ENCODE peak calls at places on chromosome 14, in ten cellular contexts. E is fibroblast of pulmonary artery, F is AG04449, P is uterus, B is HFF-Myc, A is heart left ventricle, K is heart right ventricle, J is cardiac muscle cell, X is Calu3, L is foreskin fibroblast. N is an unnamed sample.

GRCh38 chr14:67428501-67429031 is 16.6 kb upstream of the PLEK2 start:
- DNase-seq in K (no peak), F (no peak), A (no peak), J (peak), E (peak), L (peak), P (no peak), B (peak), X (peak), N (no peak)

GRCh38 chr14:61145903-61146411 is 135.2 kb downstream of the TMEM30B start:
- DNase-seq in P (no peak), B (peak), F (peak), X (no peak), L (peak), E (peak), J (no peak), A (no peak), K (no peak), N (no peak)

GRCh38 chr14:105375635-105376057 is 22.7 kb upstream of the TEX22 start:
- DNase-seq in F (no peak), B (no peak), K (no peak), J (no peak), L (peak), A (no peak), P (no peak), E (peak), X (no peak), N (no peak)

GRCh38 chr14:32017587-32017986 is 59.5 kb upstream of the ARHGAP5 start:
- DNase-seq in J (no peak), P (no peak), X (no peak), K (no peak), L (no peak), E (no peak), B (no peak), A (no peak), F (no peak), N (no peak)

GRCh38 chr14:64539186-64539552 is 1.4 kb upstream of the HSPA2 start:
- DNase-seq in K (no peak), L (peak), A (no peak), P (no peak), F (no peak), E (no peak), X (no peak), J (no peak), B (no peak), N (no peak)

GRCh38 chr14:88168498-88169165 is 154.4 kb downstream of the KCNK10 start:
- DNase-seq in L (peak), J (peak), K (peak), P (no peak), E (peak), B (peak), A (peak), X (peak), F (no peak), N (peak)

GRCh38 chr14:65184032-65184764 is 81.9 kb upstream of the MAX start:
- DNase-seq in B (no peak), L (peak), F (no peak), E (no peak), P (no peak), J (no peak), A (no peak), K (no peak), X (no peak), N (no peak)

GRCh38 chr14:89041245-89041585 is 216.8 kb downstream of the TTC8 start:
- DNase-seq in K (no peak), L (no peak), J (no peak), B (no peak), F (no peak), A (peak), E (no peak), P (no peak), X (peak), N (no peak)

GRCh38 chr14:33933386-33933934 is 17.4 kb downstream of the EGLN3 start:
- DNase-seq in J (no peak), P (no peak), F (no peak), K (no peak), X (no peak), E (peak), L (no peak), A (no peak), B (no peak), N (no peak)

GRCh38 chr14:25136811-25137210 is 86.9 kb upstream of the STXBP6 start:
- DNase-seq in A (no peak), J (no peak), X (no peak), B (no peak), P (no peak), E (no peak), K (no peak), L (no peak), F (no peak), N (no peak)

GRCh38 chr14:94464290-94464689 is 11.7 kb upstream of the SERPINA11 start:
- DNase-seq in K (no peak), E (no peak), B (no peak), X (no peak), A (no peak), P (no peak), L (no peak), J (no peak), F (no peak), N (no peak)

GRCh38 chr14:80448267-80448666 is 237.0 kb upstream of the DIO2 start:
- DNase-seq in E (no peak), X (no peak), B (no peak), A (no peak), L (no peak), F (no peak), P (no peak), J (no peak), K (no peak), N (no peak)

GRCh38 chr14:52835122-52835903 is 43.9 kb upstream of the GNPNAT1 start:
- DNase-seq in K (no peak), J (no peak), E (peak), A (no peak), P (no peak), F (no peak), X (no peak), L (peak), B (no peak), N (no peak)

GRCh38 chr14:27553820-27554219 is 956.0 kb upstream of the NOVA1 start:
- DNase-seq in P (no peak), J (peak), B (no peak), E (peak), A (no peak), K (no peak), F (no peak), X (no peak), L (no peak), N (no peak)
- TF ChIP-seq CTCF in P (no peak), J (no peak), B (no peak), E (peak), A (no peak), K (no peak), F (no peak), X (no peak), L (no peak), N (no peak)

GRCh38 chr14:86543531-86543930 is 1013.6 kb downstream of the FLRT2 start:
- DNase-seq in F (no peak), J (peak), A (no peak), K (no peak), X (no peak), P (no peak), L (peak), E (no peak), B (no peak), N (no peak)

GRCh38 chr14:86540636-86541247 is 1010.8 kb downstream of the FLRT2 start:
- DNase-seq in J (no peak), A (no peak), F (no peak), B (no peak), L (peak), P (no peak), X (no peak), K (no peak), E (no peak), N (no peak)

GRCh38 chr14:86541969-86542368 is 1012.0 kb downstream of the FLRT2 start:
- DNase-seq in P (no peak), K (no peak), A (no peak), E (peak), J (peak), L (peak), X (no peak), B (no peak), F (no peak), N (no peak)
- TF ChIP-seq CTCF in P (no peak), K (no peak), A (no peak), E (no peak), J (no peak), L (no peak), X (no peak), B (no peak), F (no peak), N (no peak)

GRCh38 chr14:23916446-23916845 is 37.1 kb upstream of the DHRS4 start:
- DNase-seq in P (no peak), E (no peak), L (no peak), A (no peak), K (no peak), F (no peak), B (no peak), X (no peak), J (no peak), N (no peak)

GRCh38 chr14:23910081-23910875 is 43.3 kb upstream of the DHRS4 start:
- DNase-seq in B (peak), F (peak), L (peak), X (peak), P (no peak), K (no peak), E (peak), J (peak), A (no peak), N (peak)

GRCh38 chr14:23916038-23916437 is 37.5 kb upstream of the DHRS4 start:
- DNase-seq in A (no peak), J (no peak), P (no peak), X (no peak), K (no peak), E (peak), F (no peak), L (peak), B (no peak), N (no peak)

GRCh38 chr14:23915559-23915958 is 38.0 kb upstream of the DHRS4 start:
- DNase-seq in K (no peak), L (no peak), A (no peak), B (no peak), F (no peak), P (no peak), E (no peak), X (no peak), J (no peak), N (no peak)

GRCh38 chr14:23910876-23911210 is 42.7 kb upstream of the DHRS4 start:
- DNase-seq in A (no peak), L (no peak), E (no peak), X (no peak), F (no peak), J (no peak), B (no peak), P (no peak), K (no peak), N (no peak)
- TF ChIP-seq CTCF in A (no peak), L (no peak), E (no peak), X (peak), F (no peak), J (no peak), B (no peak), P (no peak), K (no peak), N (no peak)

GRCh38 chr14:48563465-48563864 is 888.1 kb upstream of the MDGA2 start:
- DNase-seq in A (no peak), E (no peak), K (no peak), X (peak), P (no peak), B (no peak), J (no peak), F (no peak), L (no peak), N (no peak)
- TF ChIP-seq CTCF in A (no peak), E (no peak), K (no peak), X (no peak), P (no peak), B (no peak), J (no peak), F (no peak), L (no peak), N (no peak)

N was measured in endothelial cell.